ENCODE peak calls at places on chromosomes 5 and 9, in seven cellular contexts. One of them, this sample, is unnamed.

GRCh38 chr5:156330141-156330870 is 3.3 kb downstream of the SGCD start:
- DNase-seq in stimulated activated CD8-positive, alpha-beta memory T cell treated with anti-CD3 and anti-CD28 coated beads, Interleukin-2, amount 100 ng/mL, for 1 hour: no peak
- DNase-seq in NCI-H1092: no peak
- DNase-seq in MM.1S: no peak
- DNase-seq in H9: no peak
- DNase-seq in activated naive CD4-positive, alpha-beta T cell: no peak
- DNase-seq in stimulated activated naive B cell treated with anti-CD40 and anti-IgM and Interleukin-4, amounts not matched to agents 10 μg/mL and 1 μg/mL and 100 μg/mL, for 72 hours: no peak
- DNase-seq in this sample: no peak

GRCh38 chr5:95846554-95847260 is 24.2 kb upstream of the GLRX start:
- DNase-seq in stimulated activated CD8-positive, alpha-beta memory T cell treated with anti-CD3 and anti-CD28 coated beads, Interleukin-2, amount 100 ng/mL, for 1 hour: peak
- DNase-seq in NCI-H1092: peak
- DNase-seq in MM.1S: peak
- DNase-seq in H9: peak
- DNase-seq in activated naive CD4-positive, alpha-beta T cell: peak
- DNase-seq in stimulated activated naive B cell treated with anti-CD40 and anti-IgM and Interleukin-4, amounts not matched to agents 10 μg/mL and 1 μg/mL and 100 μg/mL, for 72 hours: peak
- DNase-seq in this sample: peak

GRCh38 chr9:12819436-12820185 is 44.8 kb downstream of the LURAP1L start:
- DNase-seq in stimulated activated CD8-positive, alpha-beta memory T cell treated with anti-CD3 and anti-CD28 coated beads, Interleukin-2, amount 100 ng/mL, for 1 hour: no peak
- DNase-seq in NCI-H1092: no peak
- DNase-seq in MM.1S: peak
- DNase-seq in H9: peak
- DNase-seq in activated naive CD4-positive, alpha-beta T cell: no peak
- DNase-seq in stimulated activated naive B cell treated with anti-CD40 and anti-IgM and Interleukin-4, amounts not matched to agents 10 μg/mL and 1 μg/mL and 100 μg/mL, for 72 hours: no peak
- DNase-seq in this sample: no peak

GRCh38 chr9:94919376-94920098 is 193.0 kb downstream of the AOPEP start:
- DNase-seq in stimulated activated CD8-positive, alpha-beta memory T cell treated with anti-CD3 and anti-CD28 coated beads, Interleukin-2, amount 100 ng/mL, for 1 hour: no peak
- DNase-seq in NCI-H1092: no peak
- DNase-seq in MM.1S: no peak
- DNase-seq in H9: no peak
- DNase-seq in activated naive CD4-positive, alpha-beta T cell: no peak
- DNase-seq in stimulated activated naive B cell treated with anti-CD40 and anti-IgM and Interleukin-4, amounts not matched to agents 10 μg/mL and 1 μg/mL and 100 μg/mL, for 72 hours: no peak
- DNase-seq in this sample: no peak

GRCh38 chr9:131153585-131153984 is 28.2 kb downstream of the NUP214 start:
- DNase-seq in stimulated activated CD8-positive, alpha-beta memory T cell treated with anti-CD3 and anti-CD28 coated beads, Interleukin-2, amount 100 ng/mL, for 1 hour: no peak
- DNase-seq in NCI-H1092: no peak
- DNase-seq in MM.1S: peak
- DNase-seq in H9: no peak
- DNase-seq in activated naive CD4-positive, alpha-beta T cell: no peak
- DNase-seq in stimulated activated naive B cell treated with anti-CD40 and anti-IgM and Interleukin-4, amounts not matched to agents 10 μg/mL and 1 μg/mL and 100 μg/mL, for 72 hours: no peak
- DNase-seq in this sample: no peak

GRCh38 chr9:70091553-70091952 is 47.9 kb downstream of the MAMDC2 start:
- DNase-seq in stimulated activated CD8-positive, alpha-beta memory T cell treated with anti-CD3 and anti-CD28 coated beads, Interleukin-2, amount 100 ng/mL, for 1 hour: no peak
- DNase-seq in NCI-H1092: no peak
- DNase-seq in MM.1S: no peak
- DNase-seq in H9: no peak
- DNase-seq in activated naive CD4-positive, alpha-beta T cell: no peak
- DNase-seq in stimulated activated naive B cell treated with anti-CD40 and anti-IgM and Interleukin-4, amounts not matched to agents 10 μg/mL and 1 μg/mL and 100 μg/mL, for 72 hours: no peak
- DNase-seq in this sample: no peak

GRCh38 chr5:132471006-132471907 is 19.3 kb downstream of the IRF1 start:
- DNase-seq in stimulated activated CD8-positive, alpha-beta memory T cell treated with anti-CD3 and anti-CD28 coated beads, Interleukin-2, amount 100 ng/mL, for 1 hour: no peak
- DNase-seq in NCI-H1092: no peak
- DNase-seq in MM.1S: no peak
- DNase-seq in H9: no peak
- DNase-seq in activated naive CD4-positive, alpha-beta T cell: no peak
- DNase-seq in stimulated activated naive B cell treated with anti-CD40 and anti-IgM and Interleukin-4, amounts not matched to agents 10 μg/mL and 1 μg/mL and 100 μg/mL, for 72 hours: no peak
- DNase-seq in this sample: peak

GRCh38 chr5:126965061-126965475 is 65.3 kb downstream of the MARCHF3 start:
- DNase-seq in stimulated activated CD8-positive, alpha-beta memory T cell treated with anti-CD3 and anti-CD28 coated beads, Interleukin-2, amount 100 ng/mL, for 1 hour: no peak
- DNase-seq in NCI-H1092: no peak
- DNase-seq in MM.1S: no peak
- DNase-seq in H9: no peak
- DNase-seq in activated naive CD4-positive, alpha-beta T cell: no peak
- DNase-seq in stimulated activated naive B cell treated with anti-CD40 and anti-IgM and Interleukin-4, amounts not matched to agents 10 μg/mL and 1 μg/mL and 100 μg/mL, for 72 hours: peak
- DNase-seq in this sample: no peak

GRCh38 chr9:136119259-136120118 is 814 bp upstream of the TMEM250 start:
- DNase-seq in stimulated activated CD8-positive, alpha-beta memory T cell treated with anti-CD3 and anti-CD28 coated beads, Interleukin-2, amount 100 ng/mL, for 1 hour: no peak
- DNase-seq in NCI-H1092: no peak
- DNase-seq in MM.1S: no peak
- DNase-seq in H9: peak
- DNase-seq in activated naive CD4-positive, alpha-beta T cell: no peak
- DNase-seq in stimulated activated naive B cell treated with anti-CD40 and anti-IgM and Interleukin-4, amounts not matched to agents 10 μg/mL and 1 μg/mL and 100 μg/mL, for 72 hours: peak
- DNase-seq in this sample: peak

GRCh38 chr5:78615697-78616096 is 32.9 kb downstream of the LHFPL2 start:
- DNase-seq in stimulated activated CD8-positive, alpha-beta memory T cell treated with anti-CD3 and anti-CD28 coated beads, Interleukin-2, amount 100 ng/mL, for 1 hour: no peak
- DNase-seq in NCI-H1092: no peak
- DNase-seq in MM.1S: no peak
- DNase-seq in H9: no peak
- DNase-seq in activated naive CD4-positive, alpha-beta T cell: no peak
- DNase-seq in stimulated activated naive B cell treated with anti-CD40 and anti-IgM and Interleukin-4, amounts not matched to agents 10 μg/mL and 1 μg/mL and 100 μg/mL, for 72 hours: no peak
- DNase-seq in this sample: no peak

GRCh38 chr5:59840200-59840601 is 53.3 kb downstream of the PDE4D start:
- DNase-seq in stimulated activated CD8-positive, alpha-beta memory T cell treated with anti-CD3 and anti-CD28 coated beads, Interleukin-2, amount 100 ng/mL, for 1 hour: no peak
- DNase-seq in NCI-H1092: no peak
- DNase-seq in MM.1S: no peak
- DNase-seq in H9: no peak
- DNase-seq in activated naive CD4-positive, alpha-beta T cell: no peak
- DNase-seq in stimulated activated naive B cell treated with anti-CD40 and anti-IgM and Interleukin-4, amounts not matched to agents 10 μg/mL and 1 μg/mL and 100 μg/mL, for 72 hours: no peak
- DNase-seq in this sample: no peak

GRCh38 chr5:9869616-9870288 is 239.6 kb upstream of the TAS2R1 start:
- DNase-seq in stimulated activated CD8-positive, alpha-beta memory T cell treated with anti-CD3 and anti-CD28 coated beads, Interleukin-2, amount 100 ng/mL, for 1 hour: no peak
- DNase-seq in NCI-H1092: no peak
- DNase-seq in MM.1S: no peak
- DNase-seq in H9: no peak
- DNase-seq in activated naive CD4-positive, alpha-beta T cell: no peak
- DNase-seq in stimulated activated naive B cell treated with anti-CD40 and anti-IgM and Interleukin-4, amounts not matched to agents 10 μg/mL and 1 μg/mL and 100 μg/mL, for 72 hours: no peak
- DNase-seq in this sample: no peak

GRCh38 chr5:175803736-175804480 is 67.5 kb upstream of the CPLX2 start:
- DNase-seq in stimulated activated CD8-positive, alpha-beta memory T cell treated with anti-CD3 and anti-CD28 coated beads, Interleukin-2, amount 100 ng/mL, for 1 hour: no peak
- DNase-seq in NCI-H1092: no peak
- DNase-seq in MM.1S: no peak
- DNase-seq in H9: no peak
- DNase-seq in activated naive CD4-positive, alpha-beta T cell: no peak
- DNase-seq in stimulated activated naive B cell treated with anti-CD40 and anti-IgM and Interleukin-4, amounts not matched to agents 10 μg/mL and 1 μg/mL and 100 μg/mL, for 72 hours: no peak
- DNase-seq in this sample: no peak

GRCh38 chr9:16136961-16137360 is 584.1 kb downstream of the CCDC171 start:
- DNase-seq in stimulated activated CD8-positive, alpha-beta memory T cell treated with anti-CD3 and anti-CD28 coated beads, Interleukin-2, amount 100 ng/mL, for 1 hour: no peak
- DNase-seq in NCI-H1092: no peak
- DNase-seq in MM.1S: no peak
- DNase-seq in H9: no peak
- DNase-seq in activated naive CD4-positive, alpha-beta T cell: no peak
- DNase-seq in stimulated activated naive B cell treated with anti-CD40 and anti-IgM and Interleukin-4, amounts not matched to agents 10 μg/mL and 1 μg/mL and 100 μg/mL, for 72 hours: no peak
- DNase-seq in this sample: peak

GRCh38 chr9:121282309-121283071 is 14.5 kb downstream of the GSN start:
- DNase-seq in stimulated activated CD8-positive, alpha-beta memory T cell treated with anti-CD3 and anti-CD28 coated beads, Interleukin-2, amount 100 ng/mL, for 1 hour: no peak
- DNase-seq in NCI-H1092: no peak
- DNase-seq in MM.1S: no peak
- DNase-seq in H9: no peak
- DNase-seq in activated naive CD4-positive, alpha-beta T cell: no peak
- DNase-seq in stimulated activated naive B cell treated with anti-CD40 and anti-IgM and Interleukin-4, amounts not matched to agents 10 μg/mL and 1 μg/mL and 100 μg/mL, for 72 hours: peak
- DNase-seq in this sample: peak

GRCh38 chr5:6719896-6720560 is 6.8 kb downstream of the TENT4A start:
- DNase-seq in stimulated activated CD8-positive, alpha-beta memory T cell treated with anti-CD3 and anti-CD28 coated beads, Interleukin-2, amount 100 ng/mL, for 1 hour: no peak
- DNase-seq in NCI-H1092: no peak
- DNase-seq in MM.1S: no peak
- DNase-seq in H9: no peak
- DNase-seq in activated naive CD4-positive, alpha-beta T cell: no peak
- DNase-seq in stimulated activated naive B cell treated with anti-CD40 and anti-IgM and Interleukin-4, amounts not matched to agents 10 μg/mL and 1 μg/mL and 100 μg/mL, for 72 hours: no peak
- DNase-seq in this sample: peak

This sample was measured in tibial artery.